ENCODE peak calls at places on chromosomes 7 and 10, in four cellular contexts. P is fibroblast of lung, Z is adrenal gland, B is IMR-90. H is an unnamed sample. For H3K4me1, the result is how much of the 10 kb centered on the place peaks cover.

GRCh38 chr10:61832866-61833481 is 68.5 kb upstream of the ARID5B start:
- DNase-seq in P (peak), Z (no peak), B (peak), H (no peak)

GRCh38 chr10:131685576-131685975 is 215.2 kb upstream of the PPP2R2D start:
- DNase-seq in P (no peak), Z (peak), B (no peak), H (no peak)

GRCh38 chr7:111098011-111098925 is 7.3 kb downstream of the LRRN3 start:
- DNase-seq in P (peak), Z (peak), B (peak), H (peak)

GRCh38 chr7:91940171-91940570 is 491 bp upstream of the AKAP9 start:
- DNase-seq in P (peak), Z (peak), B (no peak), H (peak)

GRCh38 chr10:24642921-24643678 is 80.6 kb downstream of the ARHGAP21 start:
- DNase-seq in P (peak), Z (no peak), B (peak), H (no peak)

GRCh38 chr7:82362129-82362528 is 81.4 kb downstream of the CACNA2D1 start:
- DNase-seq in P (peak), Z (no peak), B (peak), H (no peak)

GRCh38 chr10:109450702-109451101 is 472.6 kb downstream of the XPNPEP1 start:
- DNase-seq in P (no peak), Z (no peak), B (no peak), H (no peak)

GRCh38 chr7:116788542-116789197 is 73.7 kb upstream of the CAPZA2 start:
- DNase-seq in P (peak), Z (no peak), B (peak), H (no peak)

GRCh38 chr7:128131701-128132100 is 100.5 kb upstream of the LRRC4 start:
- DNase-seq in P (no peak), Z (no peak), B (no peak), H (no peak)

GRCh38 chr7:73768661-73769480 is 1.2 kb downstream of the CLDN3 start:
- DNase-seq in P (no peak), Z (no peak), B (no peak), H (peak)

GRCh38 chr7:149883049-149883439 is 9.3 kb downstream of the ATP6V0E2 start:
- DNase-seq in P (no peak), Z (no peak), B (no peak), H (no peak)

GRCh38 chr7:22601812-22602568 is 102.0 kb upstream of the STEAP1B start:
- DNase-seq in P (peak), Z (no peak), B (peak), H (no peak)

GRCh38 chr10:93363891-93364648 is 118.1 kb downstream of the MYOF start:
- DNase-seq in P (no peak), Z (peak), B (no peak), H (no peak)

GRCh38 chr7:105261689-105262088 is 127.0 kb downstream of the SRPK2 start:
- DNase-seq in P (peak), Z (no peak), B (peak), H (no peak)

GRCh38 chr10:132023092-132023811 is 41.5 kb upstream of the BNIP3 start:
- DNase-seq in P (peak), Z (peak), B (peak), H (peak)

GRCh38 chr7:514651-515598 is 4.7 kb downstream of the PDGFA start:
- DNase-seq in P (no peak), Z (no peak), B (no peak), H (no peak)

GRCh38 chr7:139114585-139114984 is 5.1 kb upstream of the ZC3HAV1 start:
- DNase-seq in P (no peak), Z (no peak), B (no peak), H (no peak)

GRCh38 chr10:74888947-74889661 is 62.7 kb downstream of the KAT6B start:
- DNase-seq in P (no peak), Z (no peak), B (no peak), H (peak)
- H3K4me1 ChIP-seq in P (under half), Z (under half), B (under half), H (under half)

GRCh38 chr10:614341-614664 is 75.2 kb downstream of the DIP2C start:
- DNase-seq in P (no peak), Z (no peak), B (no peak), H (peak)

GRCh38 chr10:613217-613616 is 76.3 kb downstream of the DIP2C start:
- DNase-seq in P (no peak), Z (no peak), B (no peak), H (peak)

GRCh38 chr10:615583-616152 is 73.8 kb downstream of the DIP2C start:
- DNase-seq in P (peak), Z (no peak), B (peak), H (no peak)

GRCh38 chr10:613661-614340 is 75.7 kb downstream of the DIP2C start:
- DNase-seq in P (no peak), Z (no peak), B (no peak), H (peak)

GRCh38 chr10:614772-615582 is 74.5 kb downstream of the DIP2C start:
- DNase-seq in P (peak), Z (peak), B (peak), H (peak)
- H3K4me1 ChIP-seq in P (under half), Z (under half), B (under half), H (under half)

DNA sequence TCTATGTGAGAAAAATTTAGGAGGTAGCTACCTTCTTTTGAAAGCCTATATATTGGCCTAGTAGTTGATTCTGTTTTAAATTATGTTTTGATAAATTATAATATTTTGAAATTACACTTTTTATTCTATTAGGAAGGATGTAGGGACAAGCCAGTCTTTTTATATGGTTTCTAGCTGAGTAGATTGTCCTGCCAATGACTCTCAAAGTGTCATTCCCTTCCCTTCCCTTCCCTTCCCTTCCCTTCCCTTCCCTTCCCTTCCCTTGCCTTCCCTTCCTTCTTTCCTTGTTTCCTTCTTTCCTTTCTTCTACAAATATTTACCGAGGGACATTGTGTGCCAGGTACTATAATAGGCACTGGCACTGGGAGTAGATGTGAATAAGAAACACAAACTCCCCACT is 99.7 kb upstream of the HDAC9 start:
- DNase-seq in P (no peak), Z (no peak), B (no peak), H (no peak)
- H3K4me1 ChIP-seq in P (under half), Z (under half), B (under half), H (under half)

GRCh38 chr7:25189197-25189596 is 39.1 kb downstream of the NPVF start:
- DNase-seq in P (no peak), Z (no peak), B (no peak), H (no peak)
- H3K4me1 ChIP-seq in P (under half), Z (under half), B (under half), H (under half)

H was measured in thyroid gland.